ENCODE peak calls at places on chromosomes 4 and X, in eight cellular contexts. L is CD4-positive, alpha-beta T cell; O is WERI-Rb-1; G is mesendoderm; W is lung; V is psoas muscle; I is A673; Y is upper lobe of right lung. S is an unnamed sample.

GRCh38 chr4:98996056-98996941 is 778 bp downstream of the METAP1 start:
- DNase-seq in L (no peak), O (peak), G (peak), W (no peak), V (no peak), I (peak), Y (no peak), S (no peak)

GRCh38 chr4:174136013-174136412 is 147.5 kb downstream of the FBXO8 start:
- DNase-seq in L (no peak), O (no peak), G (peak), W (no peak), V (no peak), I (peak), Y (no peak), S (no peak)

GRCh38 chr4:681736-682451 is 7.1 kb downstream of the SLC49A3 start:
- DNase-seq in L (no peak), O (no peak), G (no peak), W (peak), V (no peak), I (no peak), Y (peak), S (no peak)

GRCh38 chr4:182478475-182478874 is 235.3 kb downstream of the TENM3 start:
- DNase-seq in L (no peak), O (no peak), G (peak), W (no peak), V (no peak), I (peak), Y (no peak), S (no peak)

GRCh38 chr4:3317011-3317655 is 24.3 kb downstream of the RGS12 start:
- DNase-seq in L (no peak), O (no peak), G (no peak), W (no peak), V (no peak), I (no peak), Y (peak), S (peak)

GRCh38 chrX:142233400-142233799 is 28.3 kb upstream of the MAGEC2 start:
- DNase-seq in L (no peak), O (no peak), G (peak), W (no peak), V (no peak), I (no peak), Y (no peak), S (no peak)

GRCh38 chr4:100362363-100362762 is 155.5 kb downstream of the EMCN start:
- DNase-seq in L (no peak), O (no peak), G (no peak), W (no peak), V (no peak), I (no peak), Y (no peak), S (no peak)

GRCh38 chrX:111504941-111505340 is 6.5 kb upstream of the SERTM2 start:
- DNase-seq in L (no peak), O (no peak), G (no peak), W (no peak), V (no peak), I (no peak), Y (no peak), S (no peak)

GRCh38 chrX:103780701-103781402 is 4.2 kb downstream of the PLP1 start:
- DNase-seq in L (no peak), O (no peak), G (no peak), W (no peak), V (no peak), I (no peak), Y (no peak), S (no peak)

GRCh38 chr4:82491251-82491960 is 61.0 kb downstream of the ENOPH1 start:
- DNase-seq in L (no peak), O (no peak), G (no peak), W (no peak), V (no peak), I (no peak), Y (no peak), S (no peak)

GRCh38 chr4:95541094-95541493 is 7.7 kb downstream of the UNC5C start:
- DNase-seq in L (no peak), O (no peak), G (no peak), W (no peak), V (no peak), I (no peak), Y (no peak), S (no peak)

GRCh38 chr4:95544433-95545103 is 4.2 kb downstream of the UNC5C start:
- DNase-seq in L (no peak), O (no peak), G (peak), W (no peak), V (no peak), I (no peak), Y (no peak), S (no peak)

GRCh38 chr4:95539056-95539455 is 9.7 kb downstream of the UNC5C start:
- DNase-seq in L (no peak), O (no peak), G (no peak), W (no peak), V (no peak), I (no peak), Y (no peak), S (no peak)

GRCh38 chr4:95540227-95540626 is 8.5 kb downstream of the UNC5C start:
- DNase-seq in L (no peak), O (no peak), G (no peak), W (no peak), V (no peak), I (no peak), Y (no peak), S (no peak)

GRCh38 chr4:95541889-95542607 is 6.7 kb downstream of the UNC5C start:
- DNase-seq in L (no peak), O (no peak), G (no peak), W (no peak), V (no peak), I (no peak), Y (no peak), S (no peak)
- H3K27ac ChIP-seq in L (no peak), O (no peak), G (no peak), W (peak), V (no peak), I (no peak), Y (peak), S (peak)

GRCh38 chr4:48127882-48128394 is 6.1 kb downstream of the TXK start:
- DNase-seq in L (peak), O (peak), G (peak), W (peak), V (no peak), I (peak), Y (peak), S (no peak)
- H3K27ac ChIP-seq in L (peak), O (peak), G (peak), W (peak), V (no peak), I (no peak), Y (peak), S (peak)

DNA sequence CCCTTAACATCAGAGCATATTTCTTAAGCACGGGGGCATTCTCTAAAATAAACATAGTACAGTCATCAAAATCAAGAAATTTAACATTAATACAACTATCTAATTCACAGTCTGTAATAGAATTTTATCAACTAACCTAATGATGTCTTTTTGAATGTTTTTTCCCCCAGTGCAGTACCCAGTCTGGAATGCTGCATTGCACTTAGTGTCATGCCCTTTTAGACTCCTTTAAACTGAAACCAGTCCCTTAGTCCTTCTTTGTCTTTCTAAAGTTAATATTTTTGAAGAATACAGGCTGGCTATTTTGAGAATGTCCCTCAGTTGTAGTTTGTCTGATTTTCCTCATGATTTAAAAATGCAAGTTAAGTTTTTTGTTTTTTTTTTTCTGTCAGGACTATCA is 9.5 kb downstream of the ENPEP start:
- DNase-seq in L (no peak), O (no peak), G (no peak), W (no peak), V (no peak), I (no peak), Y (no peak), S (no peak)
- H3K27ac ChIP-seq in L (no peak), O (no peak), G (no peak), W (no peak), V (peak), I (no peak), Y (no peak), S (no peak)

GRCh38 chr4:41323186-41323585 is 66.5 kb downstream of the UCHL1 start:
- DNase-seq in L (no peak), O (no peak), G (no peak), W (no peak), V (no peak), I (no peak), Y (no peak), S (no peak)
- H3K27ac ChIP-seq in L (no peak), O (no peak), G (no peak), W (no peak), V (no peak), I (no peak), Y (no peak), S (no peak)

GRCh38 chr4:138263438-138263837 is 21.3 kb upstream of the SLC7A11 start:
- DNase-seq in L (no peak), O (no peak), G (no peak), W (no peak), V (no peak), I (no peak), Y (no peak), S (no peak)
- H3K27ac ChIP-seq in L (no peak), O (no peak), G (no peak), W (no peak), V (no peak), I (no peak), Y (no peak), S (no peak)

GRCh38 chrX:13452283-13452682 is 117.1 kb upstream of the EGFL6 start:
- DNase-seq in L (no peak), O (no peak), G (no peak), W (no peak), V (no peak), I (no peak), Y (no peak), S (no peak)

GRCh38 chrX:13449441-13449840 is 120.0 kb upstream of the EGFL6 start:
- DNase-seq in L (no peak), O (no peak), G (no peak), W (no peak), V (no peak), I (no peak), Y (no peak), S (no peak)

GRCh38 chrX:13448941-13449340 is 120.5 kb upstream of the EGFL6 start:
- DNase-seq in L (no peak), O (no peak), G (no peak), W (no peak), V (no peak), I (no peak), Y (no peak), S (no peak)
- H3K27ac ChIP-seq in L (no peak), O (no peak), G (no peak), W (no peak), V (no peak), I (no peak), Y (no peak), S (no peak)

GRCh38 chr4:141530627-141531026 is 105.8 kb upstream of the IL15 start:
- DNase-seq in L (no peak), O (no peak), G (no peak), W (no peak), V (no peak), I (no peak), Y (no peak), S (no peak)
- H3K27ac ChIP-seq in L (no peak), O (no peak), G (no peak), W (no peak), V (no peak), I (no peak), Y (no peak), S (no peak)

DNA sequence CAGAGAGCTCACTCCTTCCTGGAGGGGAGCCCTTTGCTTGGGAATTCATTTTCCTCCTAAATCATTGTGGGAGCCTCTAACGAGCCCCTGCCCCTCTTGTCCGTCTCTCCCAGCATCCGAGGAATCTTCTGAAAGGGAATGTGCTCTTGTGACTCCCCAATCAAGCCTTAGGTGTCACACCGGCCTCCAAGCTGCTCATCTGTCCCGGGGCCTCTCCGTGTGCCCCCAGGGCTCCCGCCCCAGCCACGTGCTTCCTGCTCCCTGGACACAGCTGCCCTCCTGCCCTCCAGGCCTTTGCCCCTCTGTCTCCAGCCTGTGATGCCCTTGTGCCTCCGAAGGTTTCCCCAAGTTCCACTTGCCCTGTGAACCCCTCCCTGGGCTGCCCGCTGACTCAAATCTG is 239.8 kb downstream of the AFAP1 start:
- DNase-seq in L (no peak), O (no peak), G (no peak), W (no peak), V (no peak), I (no peak), Y (no peak), S (no peak)
- H3K27ac ChIP-seq in L (no peak), O (no peak), G (no peak), W (no peak), V (no peak), I (no peak), Y (no peak), S (no peak)

DNA sequence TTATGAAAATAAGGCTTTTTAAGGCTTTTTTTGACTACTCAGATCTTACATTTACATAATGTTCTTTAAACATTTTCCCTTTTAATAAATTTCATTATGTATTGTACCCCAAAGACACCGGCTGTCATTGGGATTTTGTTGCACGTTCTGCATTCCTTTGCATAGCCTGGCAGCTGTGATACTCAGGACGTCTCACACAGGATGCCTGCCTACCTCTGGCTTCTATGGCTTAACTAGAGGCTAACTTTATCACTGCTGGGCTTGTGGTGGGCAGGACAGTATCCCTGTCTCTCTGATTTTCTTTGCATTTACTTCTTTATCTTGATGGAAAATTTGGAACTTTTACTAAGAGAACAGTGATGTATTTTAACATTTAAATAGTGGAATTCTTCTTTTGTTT is 147.8 kb downstream of the BMPR1B start:
- DNase-seq in L (no peak), O (no peak), G (no peak), W (no peak), V (no peak), I (no peak), Y (no peak), S (no peak)
- H3K27ac ChIP-seq in L (no peak), O (no peak), G (no peak), W (no peak), V (no peak), I (no peak), Y (no peak), S (no peak)

GRCh38 chrX:76127341-76127740 is 45.5 kb upstream of the PBDC1 start:
- DNase-seq in L (no peak), O (peak), G (peak), W (no peak), V (no peak), I (no peak), Y (no peak), S (no peak)
- H3K27ac ChIP-seq in L (no peak), O (no peak), G (no peak), W (no peak), V (no peak), I (no peak), Y (no peak), S (no peak)